ENCODE peak calls at places on chromosomes 13 and 19, in ten cellular contexts. C is fibroblast of pulmonary artery, K is heart left ventricle, G is AG04450, R is brain microvascular endothelial cell, I is SK-N-SH, X is colonic mucosa, Y is gastrocnemius medialis, P is tibial nerve, A is cardiac fibroblast. L is an unnamed sample.

GRCh38 chr19:55319786-55320185 is 5.4 kb downstream of the TMEM150B start:
- DNase-seq in G (no peak), K (peak; percentile 66), A (peak; percentile 32), P (no peak), I (peak; percentile 83), R (peak; percentile 42), C (peak; percentile 42), X (no peak), Y (no peak), L (peak; percentile 22)

GRCh38 chr13:54845351-54845965 is 1816.8 kb downstream of the OLFM4 start:
- DNase-seq in A (no peak), C (no peak), I (no peak), Y (no peak), G (no peak), R (no peak), X (no peak), P (no peak), K (no peak), L (no peak)

GRCh38 chr19:33621811-33622504 is at the start of gene CHST8:
- DNase-seq in X (peak; percentile 47), Y (no peak), R (no peak), K (peak; percentile 51), C (peak; percentile 16), I (peak; percentile 93), A (peak; percentile 12), P (no peak), G (no peak), L (peak; percentile 22)

GRCh38 chr13:49464621-49465325 is 20.7 kb downstream of the SETDB2 start:
- DNase-seq in P (no peak), I (no peak), A (no peak), R (no peak), X (no peak), C (no peak), Y (no peak), G (no peak), K (no peak), L (no peak)

GRCh38 chr13:51838235-51838846 is 6.6 kb downstream of the TMEM272 start:
- DNase-seq in Y (no peak), I (no peak), C (peak; percentile 58), A (peak; percentile 79), R (peak; percentile 71), P (no peak), X (no peak), G (no peak), K (no peak), L (no peak)

GRCh38 chr13:73262862-73263627 is 204.2 kb downstream of the KLF5 start:
- DNase-seq in P (no peak), Y (no peak), C (no peak), K (no peak), G (no peak), I (no peak), R (no peak), X (no peak), A (no peak), L (peak; percentile 35)

GRCh38 chr19:47097396-47098217 is 16.0 kb downstream of the ZC3H4 start:
- DNase-seq in P (no peak), C (no peak), G (no peak), R (no peak), X (peak; percentile 42), I (no peak), K (peak; percentile 63), A (peak; percentile 32), Y (peak; percentile 56), L (no peak)

GRCh38 chr13:89910166-89910565 is 1437.3 kb upstream of the MIR17HG start:
- DNase-seq in X (no peak), C (no peak), G (no peak), K (no peak), I (no peak), P (no peak), A (no peak), Y (no peak), R (no peak), L (no peak)

GRCh38 chr19:47582320-47582909 is 9.5 kb upstream of the ZNF541 start:
- DNase-seq in G (no peak), A (peak; percentile 46), I (no peak), X (no peak), P (no peak), R (peak; percentile 92), K (no peak), Y (no peak), C (peak; percentile 80), L (no peak)

GRCh38 chr13:75285310-75285709 is 196.7 kb downstream of the TBC1D4 start:
- DNase-seq in C (no peak), A (no peak), X (no peak), I (no peak), K (no peak), P (no peak), G (no peak), R (no peak), Y (no peak), L (no peak)

GRCh38 chr19:12833747-12834417 is 497 bp downstream of the RTBDN start:
- DNase-seq in X (peak; percentile 39), C (no peak), G (no peak), A (no peak), R (no peak), P (no peak), Y (no peak), K (no peak), I (peak; percentile 90), L (peak; percentile 36)

GRCh38 chr19:57537953-57538547 is 10.9 kb downstream of the ZNF549 start:
- DNase-seq in Y (no peak), K (no peak), A (peak; percentile 14), P (no peak), G (no peak), R (no peak), C (peak; percentile 7), X (no peak), I (no peak), L (no peak)

GRCh38 chr13:20461481-20461859 is 64.2 kb downstream of the CRYL1 start:
- DNase-seq in A (peak; percentile 32), K (no peak), Y (no peak), I (no peak), G (no peak), C (peak; percentile 28), R (peak; percentile 38), P (no peak), X (no peak), L (peak; percentile 43)

GRCh38 chr13:39825886-39826285 is 170.4 kb downstream of the COG6 start:
- DNase-seq in R (no peak), Y (no peak), C (no peak), A (no peak), X (no peak), I (no peak), G (no peak), K (no peak), P (no peak), L (no peak)

GRCh38 chr19:42250666-42251531 is 4.0 kb downstream of the ERF start:
- DNase-seq in G (no peak), Y (no peak), X (no peak), K (peak; percentile 57), I (peak; percentile 48), R (no peak), A (peak; percentile 72), C (peak; percentile 51), P (no peak), L (peak; percentile 39)

GRCh38 chr13:36030670-36031331 is 100.4 kb downstream of the DCLK1 start:
- DNase-seq in P (no peak), C (peak; percentile 97), K (no peak), I (peak; percentile 20), R (peak; percentile 98), G (no peak), Y (no peak), X (no peak), A (peak; percentile 91), L (peak; percentile 86)

GRCh38 chr13:50129065-50129922 is 114.0 kb downstream of the KCNRG start:
- DNase-seq in G (no peak), A (peak; percentile 35), I (no peak), Y (peak; percentile 35), P (peak; percentile 54), X (no peak), C (no peak), R (no peak), K (peak; percentile 55), L (no peak)

GRCh38 chr19:22783651-22784050 is 300 bp downstream of the ZNF99 start:
- DNase-seq in I (no peak), X (no peak), Y (no peak), G (no peak), P (no peak), R (no peak), A (no peak), K (peak; percentile 35), C (no peak), L (no peak)
- H3K4me3 ChIP-seq in I (no peak overlapping the region), X (no peak overlapping the region), Y (peak overlapping the region; percentile 37), G (no peak overlapping the region), P (peak overlapping the region; percentile 29), R (no peak overlapping the region), A (no peak overlapping the region), K (peak overlapping the region; percentile 5), C (no peak overlapping the region), L (no peak overlapping the region)

GRCh38 chr19:34676697-34677385 is at the start of gene SCGB2B2:
- DNase-seq in C (no peak), G (no peak), Y (no peak), K (peak; percentile 90), I (peak; percentile 82), R (no peak), P (peak; percentile 65), X (no peak), A (no peak), L (no peak)
- TF ChIP-seq CTCF in C (no peak), G (peak; percentile 34), Y (peak; percentile 22), K (no peak), I (no peak), R (peak; percentile 32), P (peak; percentile 11), X (no peak), A (no peak), L (no peak)

DNA sequence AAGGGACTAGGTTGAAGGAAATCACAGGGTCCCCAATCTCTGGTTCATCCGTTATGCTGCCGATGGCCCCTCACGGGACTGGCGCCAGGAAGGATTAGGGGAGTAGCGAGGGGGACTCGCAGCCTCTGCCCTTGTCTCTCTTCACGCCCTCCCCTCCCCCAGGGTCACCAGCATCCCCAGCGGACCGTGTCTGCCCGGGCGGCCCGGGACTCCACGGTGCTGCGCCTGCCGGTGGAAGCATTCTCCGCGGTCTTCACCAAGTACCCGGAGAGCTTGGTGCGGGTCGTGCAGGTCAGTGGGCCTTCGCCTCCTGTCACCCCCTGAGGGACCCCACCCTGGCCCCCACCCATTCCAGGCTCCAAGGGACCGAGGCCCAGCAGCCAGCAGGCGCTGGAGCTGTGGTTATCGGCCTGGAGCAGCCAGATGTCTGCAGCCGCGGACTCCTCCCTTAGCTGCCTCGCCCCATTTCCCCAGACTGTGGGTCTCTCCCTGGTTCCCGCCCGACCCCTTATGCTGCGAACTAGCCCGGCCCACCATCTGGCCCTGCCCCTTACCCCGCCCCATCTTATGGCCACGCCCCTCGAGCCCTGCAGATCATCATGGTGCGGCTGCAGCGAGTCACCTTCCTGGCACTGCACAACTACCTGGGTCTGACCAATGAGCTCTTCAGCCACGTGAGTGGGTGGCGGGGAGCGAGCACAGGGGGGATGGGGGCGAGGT is 5.4 kb downstream of the PNPLA6 start:
- DNase-seq in X (no peak), C (peak; percentile 40), G (no peak), K (no peak), I (peak; percentile 73), A (peak; percentile 55), R (no peak), Y (no peak), P (no peak), L (peak; percentile 51)
- H3K4me3 ChIP-seq in X (no peak overlapping the region), C (no peak overlapping the region), G (no peak overlapping the region), K (no peak overlapping the region), I (no peak overlapping the region), A (no peak overlapping the region), R (no peak overlapping the region), Y (no peak overlapping the region), P (no peak overlapping the region), L (no peak overlapping the region)

GRCh38 chr13:70792121-70792520 is 683.9 kb upstream of the KLHL1 start:
- DNase-seq in I (no peak), Y (no peak), A (no peak), P (no peak), R (no peak), C (no peak), K (no peak), G (no peak), X (no peak), L (no peak)
- TF ChIP-seq CTCF in I (no peak), Y (no peak), A (no peak), P (no peak), R (no peak), C (no peak), K (no peak), G (no peak), X (no peak), L (peak; percentile 21)

L was measured in epithelial cell of esophagus.